ENCODE peak calls at places on chromosomes 11 and 22, in five cellular contexts. H, P, Q, R and V are unnamed samples.

GRCh38 chr11:14300661-14301304 is 58.2 kb downstream of the RRAS2 start:
- DNase-seq in H (peak; percentile 66), P (no peak), Q (peak; percentile 53), R (no peak), V (peak; percentile 40)

GRCh38 chr11:13278620-13279486 is 1.3 kb downstream of the BMAL1 start:
- DNase-seq in H (peak; percentile 31), P (no peak), Q (no peak), R (no peak), V (no peak)

GRCh38 chr11:61700221-61700620 is 20.0 kb downstream of the DAGLA start:
- DNase-seq in H (peak; percentile 33), P (no peak), Q (peak; percentile 69), R (no peak), V (no peak)

GRCh38 chr22:32333141-32333768 is 24.4 kb upstream of the RFPL3 start:
- DNase-seq in H (no peak), P (no peak), Q (peak; percentile 15), R (no peak), V (no peak)

GRCh38 chr11:45596571-45596970 is 68.9 kb downstream of the CHST1 start:
- DNase-seq in H (no peak), P (no peak), Q (no peak), R (no peak), V (no peak)

GRCh38 chr11:83583953-83584352 is 297.8 kb upstream of the CCDC90B start:
- DNase-seq in H (no peak), P (no peak), Q (no peak), R (no peak), V (no peak)

GRCh38 chr11:28447226-28447625 is 339.0 kb downstream of the METTL15 start:
- DNase-seq in H (no peak), P (no peak), Q (no peak), R (no peak), V (no peak)

GRCh38 chr11:67268036-67268683 is 1.9 kb downstream of the GRK2 start:
- DNase-seq in H (no peak), P (no peak), Q (peak; percentile 47), R (peak; percentile 28), V (peak; percentile 77)

GRCh38 chr11:36162909-36163434 is 126.3 kb downstream of the COMMD9 start:
- DNase-seq in H (no peak), P (no peak), Q (no peak), R (peak; percentile 22), V (no peak)

GRCh38 chr11:113643701-113644100 is 62.4 kb downstream of the TMPRSS5 start:
- DNase-seq in H (peak; percentile 17), P (no peak), Q (no peak), R (no peak), V (no peak)

GRCh38 chr11:104594228-104594958 is 303.9 kb downstream of the CASP12 start:
- DNase-seq in H (no peak), P (no peak), Q (no peak), R (no peak), V (no peak)

GRCh38 chr11:113184498-113184897 is 129.9 kb upstream of the TTC12 start:
- DNase-seq in H (no peak), P (no peak), Q (no peak), R (no peak), V (no peak)

GRCh38 chr11:116276051-116277044 is 496.4 kb downstream of the BUD13 start:
- DNase-seq in H (peak; percentile 84), P (peak; percentile 88), Q (peak; percentile 67), R (peak; percentile 81), V (peak; percentile 46)

GRCh38 chr22:36767035-36767775 is 8.7 kb downstream of the IFT27 start:
- DNase-seq in H (no peak), P (no peak), Q (no peak), R (no peak), V (no peak)

GRCh38 chr11:69816671-69817070 is 2.5 kb downstream of the FGF3 start:
- DNase-seq in H (no peak), P (no peak), Q (no peak), R (no peak), V (no peak)

GRCh38 chr11:40722179-40722795 is 737.2 kb downstream of the LRRC4C start:
- DNase-seq in H (peak; percentile 33), P (no peak), Q (no peak), R (no peak), V (no peak)